ENCODE peak calls at places on chromosome 13, in nine cellular contexts. S, D, R, W, K, M, P, F and L are unnamed samples.

GRCh38 chr13:93730780-93731179 is 504.2 kb downstream of the GPC6 start:
- DNase-seq in S (no peak), D (no peak), R (no peak), W (no peak), K (no peak), M (no peak), P (no peak), F (no peak), L (no peak)

GRCh38 chr13:46896346-46897138 is at the start of gene HTR2A:
- DNase-seq in S (no peak), D (peak; percentile 12), R (peak; percentile 17), W (peak; percentile 23), K (no peak), M (no peak), P (peak; percentile 44), F (peak; percentile 49), L (peak; percentile 83)

GRCh38 chr13:106550570-106551135 is 15.2 kb upstream of the EFNB2 start:
- DNase-seq in S (no peak), D (no peak), R (no peak), W (no peak), K (no peak), M (no peak), P (no peak), F (no peak), L (no peak)

GRCh38 chr13:113582841-113583631 is 1.5 kb upstream of the TFDP1 start:
- DNase-seq in S (no peak), D (no peak), R (no peak), W (no peak), K (no peak), M (no peak), P (no peak), F (no peak), L (peak; percentile 36)

GRCh38 chr13:46647514-46648065 is 94.6 kb downstream of the LRCH1 start:
- DNase-seq in S (no peak), D (no peak), R (no peak), W (no peak), K (no peak), M (no peak), P (no peak), F (no peak), L (no peak)

GRCh38 chr13:44236370-44236769 is 137.3 kb upstream of the SERP2 start:
- DNase-seq in S (no peak), D (no peak), R (no peak), W (no peak), K (no peak), M (no peak), P (peak; percentile 38), F (no peak), L (no peak)

GRCh38 chr13:99258210-99258860 is at the start of gene GPR18:
- DNase-seq in S (no peak), D (no peak), R (no peak), W (no peak), K (no peak), M (no peak), P (no peak), F (no peak), L (no peak)

GRCh38 chr13:51998723-51999471 is 12.4 kb downstream of the ATP7B start:
- DNase-seq in S (no peak), D (peak; percentile 59), R (no peak), W (no peak), K (no peak), M (no peak), P (no peak), F (no peak), L (no peak)

GRCh38 chr13:84999252-84999651 is 800.0 kb downstream of the SLITRK6 start:
- DNase-seq in S (no peak), D (no peak), R (no peak), W (no peak), K (no peak), M (no peak), P (no peak), F (no peak), L (no peak)

GRCh38 chr13:25602206-25602605 is 230.4 kb downstream of the ATP8A2 start:
- DNase-seq in S (no peak), D (peak; percentile 43), R (no peak), W (no peak), K (no peak), M (no peak), P (no peak), F (no peak), L (no peak)

GRCh38 chr13:114059428-114059827 is 73.0 kb downstream of the RASA3 start:
- DNase-seq in S (no peak), D (no peak), R (no peak), W (no peak), K (no peak), M (no peak), P (no peak), F (no peak), L (peak; percentile 45)

GRCh38 chr13:104021806-104022397 is 955.7 kb upstream of the SLC10A2 start:
- DNase-seq in S (no peak), D (no peak), R (no peak), W (no peak), K (no peak), M (no peak), P (no peak), F (no peak), L (no peak)